ENCODE peak calls at places on chromosomes 11 and 22, in four cellular contexts. B is adrenal gland, Y is HCT116, K is IMR-90. Q is an unnamed sample.
A peak's percentile ranks its signal among the peaks of the same experiment; 100 is the strongest.

GRCh38 chr11:59801981-59802638 is 8.5 kb downstream of the MRPL16 start:
- DNase-seq in B (peak; percentile 60), Y (no peak), K (peak; percentile 36), Q (peak; percentile 32)

GRCh38 chr11:38680166-38680565 is 2082.1 kb upstream of the RAG2 start:
- DNase-seq in B (no peak), Y (no peak), K (no peak), Q (no peak)

GRCh38 chr11:6606471-6607189 is 3.1 kb downstream of the ILK start:
- DNase-seq in B (peak; percentile 96), Y (peak; percentile 65), K (peak; percentile 95), Q (peak; percentile 92)

GRCh38 chr22:34236527-34236926 is 316.3 kb upstream of the LARGE1 start:
- DNase-seq in B (no peak), Y (no peak), K (no peak), Q (no peak)

GRCh38 chr11:70595016-70595415 is 196.7 kb downstream of the CTTN start:
- DNase-seq in B (no peak), Y (no peak), K (no peak), Q (no peak)

GRCh38 chr11:114185436-114185835 is 110.8 kb upstream of the NNMT start:
- DNase-seq in B (no peak), Y (no peak), K (no peak), Q (no peak)

GRCh38 chr11:62830904-62831519 is 839 bp downstream of the STX5 start:
- DNase-seq in B (no peak), Y (peak; percentile 22), K (no peak), Q (peak; percentile 34)

GRCh38 chr22:24421428-24421931 is 5.9 kb upstream of the ADORA2A start:
- DNase-seq in B (no peak), Y (peak; percentile 12), K (no peak), Q (no peak)

GRCh38 chr22:50656122-50657070 is 16.2 kb upstream of the SHANK3 start:
- DNase-seq in B (peak; percentile 74), Y (no peak), K (peak; percentile 61), Q (no peak)

GRCh38 chr11:75383246-75383645 is 16.1 kb upstream of the RPS3 start:
- DNase-seq in B (no peak), Y (no peak), K (no peak), Q (no peak)

GRCh38 chr11:132422725-132423124 is 1052.3 kb downstream of the NTM start:
- DNase-seq in B (no peak), Y (no peak), K (no peak), Q (no peak)

GRCh38 chr11:29482510-29482909 is 534.3 kb downstream of the KCNA4 start:
- DNase-seq in B (no peak), Y (no peak), K (no peak), Q (no peak)

GRCh38 chr22:32622004-32622761 is 147.6 kb downstream of the FBXO7 start:
- DNase-seq in B (peak; percentile 74), Y (no peak), K (peak; percentile 94), Q (peak; percentile 56)

GRCh38 chr11:14290422-14290821 is 68.6 kb downstream of the RRAS2 start:
- DNase-seq in B (no peak), Y (no peak), K (no peak), Q (no peak)
- TF ChIP-seq CTCF in B (no peak), Y (no peak), K (no peak), Q (no peak)

GRCh38 chr11:128759597-128759996 is 65.7 kb downstream of the FLI1 start:
- DNase-seq in B (no peak), Y (no peak), K (peak; percentile 90), Q (no peak)
- TF ChIP-seq POLR2A in B (no peak), Y (no peak), K (peak; percentile 11), Q (no peak)

DNA sequence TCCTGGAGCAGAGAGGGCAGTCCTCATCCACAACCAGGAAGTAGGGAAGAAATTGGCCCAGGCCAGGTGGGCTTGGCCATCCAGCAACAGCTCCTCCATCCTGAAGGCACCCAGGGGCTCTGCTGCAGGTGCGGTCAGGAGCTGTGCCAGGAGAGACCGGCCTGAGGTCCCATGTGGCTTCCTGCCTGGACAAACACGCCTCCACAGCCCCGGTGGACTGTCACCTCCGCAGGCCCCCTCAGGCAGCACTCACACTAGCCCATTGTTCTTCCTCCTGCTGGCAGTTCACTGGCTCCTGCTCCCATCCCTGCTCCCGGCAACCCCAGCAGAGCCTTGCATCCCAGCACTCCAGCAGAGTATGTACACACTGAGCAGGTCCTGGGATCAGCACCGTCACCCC is 16.0 kb upstream of the POU2AF1 start:
- DNase-seq in B (no peak), Y (no peak), K (no peak), Q (no peak)
- H3K4me1 ChIP-seq in B (no peaks in the 10 kb centered on the region), Y (no peaks in the 10 kb centered on the region), K (no peaks in the 10 kb centered on the region), Q (no peaks in the 10 kb centered on the region)

GRCh38 chr22:41966607-41967240 is 2.5 kb upstream of the SEPTIN3 start:
- DNase-seq in B (peak; percentile 90), Y (peak; percentile 48), K (peak; percentile 88), Q (no peak)
- TF ChIP-seq CTCF in B (peak; percentile 34), Y (peak; percentile 42), K (peak; percentile 65), Q (no peak)

DNA sequence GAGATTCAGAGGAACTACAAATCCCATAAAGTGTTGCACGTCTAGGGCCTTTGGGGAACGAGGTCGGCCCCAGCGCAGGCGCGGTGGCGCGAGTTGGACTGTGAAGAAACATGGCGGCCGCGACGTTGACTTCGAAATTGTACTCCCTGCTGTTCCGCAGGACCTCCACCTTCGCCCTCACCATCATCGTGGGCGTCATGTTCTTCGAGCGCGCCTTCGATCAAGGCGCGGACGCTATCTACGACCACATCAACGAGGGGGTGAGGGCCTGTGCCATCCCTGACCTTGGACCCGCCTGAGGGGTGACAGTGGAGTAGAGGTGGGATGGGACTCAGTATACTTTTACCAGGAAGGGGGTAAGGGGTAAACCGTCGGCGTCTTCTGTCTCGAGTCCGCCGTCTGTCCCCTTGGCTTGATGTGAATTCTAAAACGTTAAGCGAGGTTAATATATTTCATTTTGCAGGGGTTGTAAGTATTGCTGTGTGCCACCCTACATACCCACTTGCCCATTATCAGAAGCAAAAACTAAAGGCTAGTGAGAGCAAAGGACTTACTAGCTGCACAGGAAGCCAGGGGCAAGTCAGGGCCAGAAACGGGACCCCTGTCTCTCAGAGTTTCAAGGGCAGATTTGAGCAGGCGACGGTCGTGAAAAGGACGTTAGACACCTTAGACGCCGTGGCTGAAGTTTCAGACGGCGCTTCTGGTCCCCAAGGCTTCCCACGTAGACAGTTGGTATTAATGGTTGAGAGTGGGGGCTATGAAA is at the start of gene UQCR10:
- DNase-seq in B (peak; percentile 96), Y (peak; percentile 85), K (peak; percentile 88), Q (peak; percentile 90)
- TF ChIP-seq POLR2A in B (no peak), Y (no peak), K (peak; percentile 48), Q (peak; percentile 74)

GRCh38 chr11:45906096-45906682 is 882 bp downstream of the FREY1 start:
- DNase-seq in B (peak; percentile 78), Y (no peak), K (no peak), Q (no peak)

GRCh38 chr11:45902452-45903380 is 4.4 kb downstream of the FREY1 start:
- DNase-seq in B (no peak), Y (no peak), K (no peak), Q (no peak)

GRCh38 chr11:45904309-45904915 is 2.7 kb downstream of the FREY1 start:
- DNase-seq in B (no peak), Y (no peak), K (no peak), Q (no peak)

GRCh38 chr11:45906965-45907591 is at the start of gene FREY1:
- DNase-seq in B (no peak), Y (no peak), K (no peak), Q (no peak)

GRCh38 chr11:45905095-45905494 is 2.0 kb downstream of the FREY1 start:
- DNase-seq in B (no peak), Y (no peak), K (no peak), Q (no peak)
- H3K4me1 ChIP-seq in B (peaks cover 26% of the 10 kb centered on the region), Y (no peaks in the 10 kb centered on the region), K (peaks cover 7% of the 10 kb centered on the region), Q (peaks cover 2% of the 10 kb centered on the region)

GRCh38 chr11:87361891-87362290 is 324.2 kb downstream of the TMEM135 start:
- DNase-seq in B (no peak), Y (no peak), K (no peak), Q (no peak)

GRCh38 chr11:87355614-87356013 is 317.9 kb downstream of the TMEM135 start:
- DNase-seq in B (no peak), Y (no peak), K (no peak), Q (no peak)

GRCh38 chr11:87359401-87359800 is 321.7 kb downstream of the TMEM135 start:
- DNase-seq in B (no peak), Y (no peak), K (no peak), Q (no peak)

GRCh38 chr11:87356428-87356827 is 318.7 kb downstream of the TMEM135 start:
- DNase-seq in B (no peak), Y (no peak), K (no peak), Q (no peak)

GRCh38 chr11:87358461-87358860 is 320.7 kb downstream of the TMEM135 start:
- DNase-seq in B (no peak), Y (no peak), K (no peak), Q (no peak)
- TF ChIP-seq CTCF in B (no peak), Y (no peak), K (no peak), Q (no peak)

GRCh38 chr11:67312187-67313021 is 9.1 kb downstream of the SSH3 start:
- DNase-seq in B (peak; percentile 51), Y (no peak), K (no peak), Q (no peak)
- TF ChIP-seq POLR2A in B (no peak), Y (no peak), K (no peak), Q (no peak)

GRCh38 chr11:61332823-61333637 is at the start of the genes DDB1 and TKFC:
- DNase-seq in B (peak; percentile 97), Y (peak; percentile 83), K (peak; percentile 87), Q (peak; percentile 97)
- H3K4me1 ChIP-seq in B (peaks cover 75% of the 10 kb centered on the region), Y (peaks cover 28% of the 10 kb centered on the region), K (peaks cover 17% of the 10 kb centered on the region), Q (peaks cover 28% of the 10 kb centered on the region)

GRCh38 chr11:86629070-86629706 is 43.2 kb downstream of the ME3 start:
- DNase-seq in B (peak; percentile 68), Y (no peak), K (peak; percentile 66), Q (peak; percentile 59)

GRCh38 chr11:86637976-86638375 is 34.4 kb downstream of the ME3 start:
- DNase-seq in B (no peak), Y (no peak), K (peak; percentile 49), Q (no peak)

GRCh38 chr11:86636275-86636674 is 36.1 kb downstream of the ME3 start:
- DNase-seq in B (no peak), Y (no peak), K (peak; percentile 31), Q (no peak)

GRCh38 chr11:86627776-86628455 is 44.5 kb downstream of the ME3 start:
- DNase-seq in B (no peak), Y (no peak), K (no peak), Q (no peak)

GRCh38 chr11:86632499-86633269 is 39.7 kb downstream of the ME3 start:
- DNase-seq in B (peak; percentile 87), Y (peak; percentile 68), K (peak; percentile 99), Q (no peak)
- TF ChIP-seq CTCF in B (no peak), Y (peak; percentile 4), K (no peak), Q (no peak)

Q was measured in ovary.